ENCODE peak calls at places on chromosome 10, in nine cellular contexts. One of them, this sample, is unnamed.

GRCh38 chr10:93383562-93383981 is 98.6 kb downstream of the MYOF start:
- DNase-seq in ovary: no peak
- DNase-seq in ascending aorta: peak
- DNase-seq in endothelial cell of umbilical vein: no peak
- DNase-seq in HCT116: no peak
- DNase-seq in transverse colon: no peak
- DNase-seq in upper lobe of left lung: no peak
- DNase-seq in left ventricle myocardium inferior: no peak
- DNase-seq in lung: no peak
- DNase-seq in this sample: no peak

GRCh38 chr10:38047666-38048065 is 37.2 kb downstream of the ZNF33A start:
- DNase-seq in endothelial cell of umbilical vein: no peak
- DNase-seq in ovary: no peak
- DNase-seq in upper lobe of left lung: no peak
- DNase-seq in ascending aorta: no peak
- DNase-seq in left ventricle myocardium inferior: no peak
- DNase-seq in lung: no peak
- DNase-seq in transverse colon: no peak
- DNase-seq in HCT116: no peak
- DNase-seq in this sample: no peak

GRCh38 chr10:79025113-79025832 is 43.5 kb upstream of the ZMIZ1 start:
- DNase-seq in lung: no peak
- DNase-seq in HCT116: no peak
- DNase-seq in ascending aorta: peak
- DNase-seq in ovary: peak
- DNase-seq in upper lobe of left lung: no peak
- DNase-seq in transverse colon: no peak
- DNase-seq in left ventricle myocardium inferior: no peak
- DNase-seq in endothelial cell of umbilical vein: no peak
- DNase-seq in this sample: no peak

GRCh38 chr10:22554481-22555182 is 159.7 kb downstream of the PIP4K2A start:
- DNase-seq in upper lobe of left lung: peak
- DNase-seq in ascending aorta: peak
- DNase-seq in ovary: peak
- DNase-seq in transverse colon: peak
- DNase-seq in left ventricle myocardium inferior: peak
- DNase-seq in HCT116: no peak
- DNase-seq in lung: peak
- DNase-seq in endothelial cell of umbilical vein: no peak
- DNase-seq in this sample: peak

GRCh38 chr10:35172574-35172973 is 45.9 kb downstream of the CREM start:
- DNase-seq in HCT116: no peak
- DNase-seq in transverse colon: no peak
- DNase-seq in ascending aorta: no peak
- DNase-seq in ovary: no peak
- DNase-seq in lung: no peak
- DNase-seq in endothelial cell of umbilical vein: peak
- DNase-seq in upper lobe of left lung: no peak
- DNase-seq in left ventricle myocardium inferior: peak
- DNase-seq in this sample: no peak

GRCh38 chr10:86207226-86207625 is 159.4 kb downstream of the GRID1 start:
- DNase-seq in left ventricle myocardium inferior: no peak
- DNase-seq in ovary: no peak
- DNase-seq in HCT116: no peak
- DNase-seq in endothelial cell of umbilical vein: no peak
- DNase-seq in ascending aorta: no peak
- DNase-seq in transverse colon: no peak
- DNase-seq in lung: no peak
- DNase-seq in upper lobe of left lung: no peak
- DNase-seq in this sample: no peak

GRCh38 chr10:4434536-4435071 is 391.4 kb upstream of the AKR1E2 start:
- DNase-seq in endothelial cell of umbilical vein: no peak
- DNase-seq in transverse colon: no peak
- DNase-seq in HCT116: no peak
- DNase-seq in ovary: no peak
- DNase-seq in lung: no peak
- DNase-seq in upper lobe of left lung: no peak
- DNase-seq in left ventricle myocardium inferior: no peak
- DNase-seq in ascending aorta: no peak
- DNase-seq in this sample: no peak

GRCh38 chr10:61605221-61605620 is 57.5 kb upstream of the CABCOCO1 start:
- DNase-seq in endothelial cell of umbilical vein: no peak
- DNase-seq in ascending aorta: no peak
- DNase-seq in lung: no peak
- DNase-seq in HCT116: no peak
- DNase-seq in ovary: no peak
- DNase-seq in left ventricle myocardium inferior: no peak
- DNase-seq in transverse colon: no peak
- DNase-seq in upper lobe of left lung: no peak
- DNase-seq in this sample: no peak

GRCh38 chr10:64369885-64370773 is 848.9 kb downstream of the REEP3 start:
- DNase-seq in upper lobe of left lung: no peak
- DNase-seq in endothelial cell of umbilical vein: no peak
- DNase-seq in HCT116: no peak
- DNase-seq in left ventricle myocardium inferior: no peak
- DNase-seq in transverse colon: no peak
- DNase-seq in ascending aorta: no peak
- DNase-seq in ovary: no peak
- DNase-seq in lung: no peak
- DNase-seq in this sample: no peak

GRCh38 chr10:79093658-79094411 is 25.1 kb downstream of the ZMIZ1 start:
- DNase-seq in ovary: peak
- DNase-seq in ascending aorta: peak
- DNase-seq in lung: peak
- DNase-seq in endothelial cell of umbilical vein: peak
- DNase-seq in upper lobe of left lung: peak
- DNase-seq in transverse colon: peak
- DNase-seq in HCT116: no peak
- DNase-seq in left ventricle myocardium inferior: no peak
- DNase-seq in this sample: peak

GRCh38 chr10:79375321-79376077 is 28.2 kb downstream of the PPIF start:
- DNase-seq in ovary: no peak
- DNase-seq in left ventricle myocardium inferior: no peak
- DNase-seq in endothelial cell of umbilical vein: no peak
- DNase-seq in upper lobe of left lung: peak
- DNase-seq in ascending aorta: peak
- DNase-seq in transverse colon: no peak
- DNase-seq in lung: no peak
- DNase-seq in HCT116: no peak
- DNase-seq in this sample: no peak

GRCh38 chr10:124647421-124648130 is 96.6 kb downstream of the FAM53B start:
- DNase-seq in left ventricle myocardium inferior: peak
- DNase-seq in HCT116: peak
- DNase-seq in lung: peak
- DNase-seq in ovary: no peak
- DNase-seq in transverse colon: peak
- DNase-seq in endothelial cell of umbilical vein: peak
- DNase-seq in upper lobe of left lung: peak
- DNase-seq in ascending aorta: peak
- DNase-seq in this sample: peak

GRCh38 chr10:21069929-21070363 is 172.8 kb upstream of the NEBL start:
- DNase-seq in left ventricle myocardium inferior: no peak
- DNase-seq in endothelial cell of umbilical vein: no peak
- DNase-seq in upper lobe of left lung: no peak
- DNase-seq in lung: no peak
- DNase-seq in transverse colon: no peak
- DNase-seq in HCT116: no peak
- DNase-seq in ascending aorta: no peak
- DNase-seq in ovary: no peak
- DNase-seq in this sample: no peak

GRCh38 chr10:93445097-93445960 is 36.8 kb downstream of the MYOF start:
- DNase-seq in ovary: peak
- DNase-seq in transverse colon: peak
- DNase-seq in endothelial cell of umbilical vein: peak
- DNase-seq in lung: peak
- DNase-seq in HCT116: peak
- DNase-seq in left ventricle myocardium inferior: peak
- DNase-seq in ascending aorta: peak
- DNase-seq in upper lobe of left lung: peak
- DNase-seq in this sample: peak

GRCh38 chr10:33336606-33337334 is 2.3 kb upstream of the NRP1 start:
- DNase-seq in upper lobe of left lung: no peak
- DNase-seq in endothelial cell of umbilical vein: peak
- DNase-seq in HCT116: no peak
- DNase-seq in ovary: peak
- DNase-seq in lung: no peak
- DNase-seq in left ventricle myocardium inferior: peak
- DNase-seq in ascending aorta: peak
- DNase-seq in transverse colon: peak
- DNase-seq in this sample: no peak

GRCh38 chr10:125120046-125120710 is 40.2 kb downstream of the CTBP2 start:
- DNase-seq in HCT116: no peak
- DNase-seq in left ventricle myocardium inferior: no peak
- DNase-seq in upper lobe of left lung: no peak
- DNase-seq in ovary: peak
- DNase-seq in lung: no peak
- DNase-seq in transverse colon: no peak
- DNase-seq in ascending aorta: no peak
- DNase-seq in endothelial cell of umbilical vein: no peak
- DNase-seq in this sample: no peak

DNA sequence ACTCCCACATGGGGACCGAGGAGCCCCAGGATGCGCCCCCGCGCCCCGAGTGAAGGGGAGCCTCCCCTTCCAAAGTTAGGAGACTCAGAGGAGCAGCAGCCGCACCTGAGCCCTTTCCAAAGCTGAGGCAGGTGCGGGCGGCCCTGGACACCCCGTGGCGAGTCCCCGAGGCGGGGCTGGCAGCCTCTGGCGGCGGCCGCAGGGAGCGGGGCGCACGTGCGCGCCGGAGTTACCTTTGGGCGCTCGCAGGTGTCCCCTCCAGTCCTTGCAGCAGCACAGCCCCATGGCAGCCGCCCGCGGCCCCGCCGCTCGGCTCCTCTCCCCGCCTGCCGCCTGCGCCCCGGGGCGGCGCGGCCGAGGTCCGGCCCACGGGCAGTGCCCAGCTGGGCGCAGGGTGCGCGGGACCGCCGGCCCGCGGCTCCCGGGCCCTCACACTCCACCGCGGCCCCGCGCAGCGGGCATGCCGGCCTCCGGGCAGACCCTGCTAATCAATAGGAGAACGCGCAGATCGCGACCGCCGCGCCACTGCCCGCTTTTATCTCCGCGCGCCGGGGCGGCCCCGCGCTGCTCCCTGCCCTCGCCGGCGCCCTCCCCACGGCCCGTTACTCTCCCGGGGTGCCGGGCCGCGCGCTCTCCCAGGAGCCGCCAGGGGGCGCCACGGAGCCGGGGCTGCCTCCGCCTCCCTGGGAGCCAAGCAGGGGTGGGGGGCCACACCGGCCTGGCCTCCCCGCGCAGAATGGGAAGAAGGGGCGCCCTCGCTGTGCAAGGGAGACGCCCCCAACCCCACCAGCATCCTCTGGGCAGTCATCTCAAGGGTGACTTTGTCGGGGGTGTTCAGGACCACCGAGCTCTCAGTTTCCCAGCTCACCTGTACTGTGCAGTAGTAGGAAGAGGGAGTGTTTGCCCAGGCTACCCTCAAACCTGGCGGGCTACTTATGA is 80.8 kb downstream of the ARHGAP22 start:
- DNase-seq in transverse colon: no peak
- DNase-seq in ovary: no peak
- DNase-seq in left ventricle myocardium inferior: no peak
- DNase-seq in HCT116: no peak
- DNase-seq in ascending aorta: no peak
- DNase-seq in upper lobe of left lung: no peak
- DNase-seq in endothelial cell of umbilical vein: no peak
- DNase-seq in lung: no peak
- DNase-seq in this sample: no peak
- TF ChIP-seq CTCF in transverse colon: peak
- TF ChIP-seq CTCF in ovary: no peak
- TF ChIP-seq CTCF in left ventricle myocardium inferior: peak
- TF ChIP-seq CTCF in HCT116: peak
- TF ChIP-seq CTCF in ascending aorta: peak
- TF ChIP-seq CTCF in upper lobe of left lung: no peak
- TF ChIP-seq CTCF in endothelial cell of umbilical vein: peak
- TF ChIP-seq CTCF in lung: no peak
- TF ChIP-seq CTCF in this sample: peak

DNA sequence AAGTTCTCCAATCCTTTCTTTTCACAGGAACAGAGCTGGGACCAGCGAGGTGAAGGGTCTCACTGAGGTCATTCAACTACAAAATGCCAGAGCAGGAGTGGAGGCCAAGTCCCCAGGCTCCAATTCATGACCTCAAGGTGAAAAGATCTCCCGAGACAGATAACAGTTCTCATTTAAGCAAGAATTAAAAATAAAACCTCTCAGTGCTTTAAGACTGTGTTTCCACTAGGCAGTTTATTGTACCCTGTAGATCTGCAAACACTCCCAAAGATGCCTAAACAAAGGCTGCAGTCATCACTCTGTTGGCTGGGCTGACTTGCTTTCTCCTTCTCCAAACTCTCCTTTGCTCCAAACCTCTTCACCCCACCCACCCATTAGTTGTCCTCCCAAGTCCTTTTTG is 74.8 kb upstream of the CXCL12 start:
- DNase-seq in transverse colon: no peak
- DNase-seq in lung: no peak
- DNase-seq in left ventricle myocardium inferior: no peak
- DNase-seq in HCT116: no peak
- DNase-seq in endothelial cell of umbilical vein: no peak
- DNase-seq in upper lobe of left lung: no peak
- DNase-seq in ascending aorta: no peak
- DNase-seq in ovary: no peak
- DNase-seq in this sample: no peak
- H3K27ac ChIP-seq in transverse colon: no peak
- H3K27ac ChIP-seq in lung: no peak
- H3K27ac ChIP-seq in left ventricle myocardium inferior: no peak
- H3K27ac ChIP-seq in HCT116: no peak
- H3K27ac ChIP-seq in endothelial cell of umbilical vein: no peak
- H3K27ac ChIP-seq in upper lobe of left lung: no peak
- H3K27ac ChIP-seq in ascending aorta: no peak
- H3K27ac ChIP-seq in ovary: no peak
- H3K27ac ChIP-seq in this sample: no peak

GRCh38 chr10:53744746-53745145 is 972.2 kb upstream of the MBL2 start:
- DNase-seq in left ventricle myocardium inferior: no peak
- DNase-seq in endothelial cell of umbilical vein: no peak
- DNase-seq in upper lobe of left lung: no peak
- DNase-seq in transverse colon: no peak
- DNase-seq in HCT116: no peak
- DNase-seq in ovary: no peak
- DNase-seq in ascending aorta: no peak
- DNase-seq in lung: no peak
- DNase-seq in this sample: no peak
- H3K4me3 ChIP-seq in left ventricle myocardium inferior: no peak
- H3K4me3 ChIP-seq in endothelial cell of umbilical vein: no peak
- H3K4me3 ChIP-seq in upper lobe of left lung: no peak
- H3K4me3 ChIP-seq in transverse colon: no peak
- H3K4me3 ChIP-seq in HCT116: no peak
- H3K4me3 ChIP-seq in ovary: no peak
- H3K4me3 ChIP-seq in ascending aorta: no peak
- H3K4me3 ChIP-seq in lung: no peak
- H3K4me3 ChIP-seq in this sample: no peak

GRCh38 chr10:49116509-49117365 is 1.4 kb upstream of the VSTM4 start:
- DNase-seq in transverse colon: no peak
- DNase-seq in lung: peak
- DNase-seq in ovary: no peak
- DNase-seq in HCT116: no peak
- DNase-seq in ascending aorta: no peak
- DNase-seq in endothelial cell of umbilical vein: no peak
- DNase-seq in left ventricle myocardium inferior: no peak
- DNase-seq in upper lobe of left lung: no peak
- DNase-seq in this sample: no peak
- TF ChIP-seq CTCF in transverse colon: no peak
- TF ChIP-seq CTCF in lung: no peak
- TF ChIP-seq CTCF in ovary: no peak
- TF ChIP-seq CTCF in HCT116: no peak
- TF ChIP-seq CTCF in ascending aorta: no peak
- TF ChIP-seq CTCF in endothelial cell of umbilical vein: no peak
- TF ChIP-seq CTCF in left ventricle myocardium inferior: no peak
- TF ChIP-seq CTCF in upper lobe of left lung: no peak
- TF ChIP-seq CTCF in this sample: no peak

This sample was measured in tibial nerve.